ENCODE peak calls at places on chromosomes 11 and 22, in nine cellular contexts. Q is lower lobe of right lung; D is EH; V is NCI-H2171; I is activated CD8-positive, alpha-beta memory T cell treated with anti-CD3 and anti-CD28 coated beads, Interleukin-2, amount 50 U/mL, for 4 hours; P is AG10803; F is HT1080; Y is stimulated activated CD8-positive, alpha-beta memory T cell treated with anti-CD3 and anti-CD28 coated beads, Interleukin-4, amount 100 ng/mL, for 1 hour; Z is brain pericyte. L is an unnamed sample.

GRCh38 chr11:126596474-126596873 is 241.0 kb downstream of the ST3GAL4 start:
- DNase-seq in D (no peak), V (no peak), F (no peak), Z (no peak), I (no peak), Y (no peak), P (no peak), Q (no peak), L (no peak)

GRCh38 chr22:49368221-49368975 is 459.3 kb downstream of the BRD1 start:
- DNase-seq in Q (peak; percentile 26), V (no peak), Y (no peak), P (no peak), Z (no peak), F (no peak), D (no peak), I (no peak), L (no peak)

GRCh38 chr11:116644201-116644947 is 128.4 kb downstream of the BUD13 start:
- DNase-seq in Q (no peak), P (no peak), F (no peak), V (no peak), Y (no peak), I (no peak), Z (no peak), D (no peak), L (no peak)

GRCh38 chr22:48927591-48927990 is 900.1 kb downstream of the BRD1 start:
- DNase-seq in V (no peak), P (no peak), D (no peak), Y (no peak), F (no peak), I (no peak), Z (no peak), Q (no peak), L (no peak)

GRCh38 chr11:60872124-60872951 is 5.0 kb downstream of the ZP1 start:
- DNase-seq in V (no peak), F (peak; percentile 58), P (peak; percentile 80), Z (peak; percentile 88), D (peak; percentile 87), Q (peak; percentile 35), Y (no peak), I (no peak), L (peak; percentile 49)

GRCh38 chr11:30295178-30295885 is 27.6 kb upstream of the ARL14EP start:
- DNase-seq in Z (no peak), I (no peak), V (no peak), P (no peak), Y (no peak), Q (no peak), F (no peak), D (no peak), L (no peak)

GRCh38 chr11:26399336-26399735 is 67.4 kb downstream of the ANO3 start:
- DNase-seq in V (no peak), I (no peak), F (no peak), P (no peak), Z (no peak), D (no peak), Y (no peak), Q (no peak), L (no peak)

GRCh38 chr11:71572811-71573210 is 7.4 kb downstream of the KRTAP5-10 start:
- DNase-seq in D (no peak), P (no peak), Q (no peak), F (no peak), I (no peak), Z (no peak), V (no peak), Y (no peak), L (no peak)

GRCh38 chr11:8382436-8383053 is 118.9 kb upstream of the LMO1 start:
- DNase-seq in Z (no peak), Y (no peak), P (peak; percentile 20), F (peak; percentile 87), Q (no peak), D (peak; percentile 42), I (no peak), V (no peak), L (peak; percentile 35)

GRCh38 chr11:2698386-2699184 is 1.2 kb downstream of the KCNQ1OT1 start:
- DNase-seq in F (no peak), Q (no peak), Z (no peak), Y (no peak), P (no peak), I (peak; percentile 2), D (peak; percentile 12), V (no peak), L (no peak)

GRCh38 chr22:46437990-46438389 is 99.4 kb downstream of the CELSR1 start:
- DNase-seq in P (no peak), D (no peak), F (no peak), Z (no peak), V (no peak), Q (no peak), I (no peak), Y (no peak), L (no peak)

GRCh38 chr22:28909375-28909774 is 26.0 kb downstream of the ZNRF3 start:
- DNase-seq in F (no peak), Y (no peak), Z (no peak), I (no peak), Q (no peak), P (no peak), D (peak; percentile 40), V (no peak), L (no peak)

GRCh38 chr11:104967493-104968364 is 645 bp downstream of the CASP4 start:
- DNase-seq in V (no peak), Z (no peak), I (no peak), P (no peak), Y (no peak), F (peak; percentile 2), Q (no peak), D (peak; percentile 28), L (peak; percentile 38)

GRCh38 chr22:48044484-48045060 is 1282.1 kb downstream of the TBC1D22A start:
- DNase-seq in I (no peak), Z (no peak), Y (no peak), F (no peak), V (peak; percentile 36), Q (no peak), P (no peak), D (no peak), L (no peak)

GRCh38 chr11:61273151-61274078 is 21.7 kb downstream of the VWCE start:
- DNase-seq in D (no peak), F (no peak), P (no peak), Y (no peak), I (no peak), Q (peak; percentile 87), V (no peak), Z (no peak), L (peak; percentile 47)

GRCh38 chr11:134659882-134660281 is 247.8 kb upstream of the B3GAT1 start:
- DNase-seq in F (no peak), Z (no peak), Y (no peak), Q (no peak), D (no peak), V (no peak), P (no peak), I (no peak), L (no peak)

GRCh38 chr22:36258750-36259619 is 6.1 kb downstream of the APOL1 start:
- DNase-seq in Y (no peak), Z (no peak), P (no peak), V (no peak), Q (peak; percentile 71), F (no peak), I (no peak), D (no peak), L (no peak)

GRCh38 chr11:33894402-33894754 is 2.5 kb upstream of the LMO2 start:
- DNase-seq in Q (no peak), V (no peak), D (no peak), Y (no peak), Z (no peak), F (no peak), P (no peak), I (no peak), L (no peak)

GRCh38 chr11:99325807-99326206 is 305.1 kb downstream of the CNTN5 start:
- DNase-seq in Y (no peak), V (no peak), I (no peak), P (peak; percentile 80), F (peak; percentile 66), D (no peak), Z (peak; percentile 30), Q (no peak), L (peak; percentile 60)

GRCh38 chr22:37502342-37503182 is 16.4 kb upstream of the MFNG start:
- DNase-seq in D (no peak), Z (no peak), P (no peak), Y (no peak), V (no peak), Q (peak; percentile 86), I (no peak), F (no peak), L (no peak)

GRCh38 chr22:30425616-30426394 is at the start of gene MTFP1:
- DNase-seq in P (peak; percentile 56), F (peak; percentile 69), D (peak; percentile 69), Q (peak; percentile 66), Y (no peak), Z (no peak), I (peak; percentile 49), V (peak; percentile 62), L (peak; percentile 73)

GRCh38 chr11:120563698-120564572 is 52.4 kb downstream of the GRIK4 start:
- DNase-seq in I (no peak), Z (no peak), Y (no peak), P (no peak), F (no peak), Q (no peak), V (no peak), D (no peak), L (no peak)

GRCh38 chr11:64009234-64009633 is 23.0 kb downstream of the OTUB1 start:
- DNase-seq in Z (no peak), Y (no peak), P (no peak), I (no peak), F (no peak), D (no peak), Q (no peak), V (no peak), L (no peak)

GRCh38 chr22:39344046-39344390 is 5.8 kb upstream of the SYNGR1 start:
- DNase-seq in Z (no peak), I (no peak), P (no peak), Y (no peak), F (no peak), V (no peak), Q (no peak), D (no peak), L (no peak)

GRCh38 chr22:28911279-28911640 is 27.9 kb downstream of the ZNRF3 start:
- DNase-seq in D (no peak), V (no peak), Q (no peak), F (no peak), Z (no peak), Y (no peak), P (no peak), I (no peak), L (no peak)

GRCh38 chr11:74380746-74381439 is 17.3 kb downstream of the PGM2L1 start:
- DNase-seq in I (no peak), Y (no peak), Q (no peak), Z (no peak), V (no peak), D (peak; percentile 20), P (no peak), F (no peak), L (no peak)

GRCh38 chr22:39188809-39189208 is 36.3 kb upstream of the CBX7 start:
- DNase-seq in V (no peak), D (no peak), I (no peak), Y (no peak), F (no peak), Q (peak; percentile 2), Z (no peak), P (no peak), L (no peak)

GRCh38 chr11:120622189-120622912 is 110.8 kb downstream of the GRIK4 start:
- DNase-seq in Q (no peak), D (no peak), P (peak; percentile 12), F (no peak), Y (no peak), V (no peak), Z (no peak), I (no peak), L (no peak)

GRCh38 chr11:58259983-58260382 is 8.1 kb downstream of the OR10W1 start:
- DNase-seq in I (no peak), Q (no peak), Y (no peak), V (no peak), P (no peak), F (no peak), Z (no peak), D (no peak), L (no peak)

GRCh38 chr11:32149748-32150147 is 58.9 kb downstream of the RCN1 start:
- DNase-seq in Q (no peak), Z (no peak), P (no peak), V (peak; percentile 65), Y (no peak), I (no peak), D (no peak), F (no peak), L (no peak)

GRCh38 chr11:64396079-64396591 is 37.2 kb downstream of the RPS6KA4 start:
- DNase-seq in F (no peak), V (peak; percentile 79), Y (no peak), I (no peak), D (peak; percentile 16), Z (no peak), Q (no peak), P (no peak), L (peak; percentile 86)

L was measured in myocyte.